ENCODE peak calls at places on chromosomes 2 and 18, in four cellular contexts. Z, D, S and M are unnamed samples.

GRCh38 chr2:238389985-238390682 is 36.6 kb upstream of the ASB1 start:
- DNase-seq in Z (peak; percentile 60), D (no peak), S (no peak), M (no peak)

GRCh38 chr2:173210270-173211196 is 134.9 kb downstream of the MAP3K20 start:
- DNase-seq in Z (peak; percentile 87), D (no peak), S (peak; percentile 97), M (peak; percentile 68)

GRCh38 chr18:25399554-25399953 is 47.6 kb upstream of the ZNF521 start:
- DNase-seq in Z (no peak), D (no peak), S (no peak), M (no peak)

GRCh38 chr18:58313491-58314032 is 269.5 kb downstream of the NEDD4L start:
- DNase-seq in Z (no peak), D (peak; percentile 61), S (no peak), M (peak; percentile 71)

GRCh38 chr2:75637568-75637967 is 9.0 kb upstream of the MRPL19 start:
- DNase-seq in Z (no peak), D (no peak), S (no peak), M (no peak)

GRCh38 chr2:200575957-200576356 is 9.9 kb upstream of the AOX1 start:
- DNase-seq in Z (peak; percentile 23), D (no peak), S (peak; percentile 34), M (no peak)

GRCh38 chr2:182259629-182260150 is 167.1 kb downstream of the PDE1A start:
- DNase-seq in Z (peak; percentile 80), D (no peak), S (peak; percentile 65), M (no peak)

GRCh38 chr18:77086656-77087390 is 45.8 kb downstream of the MBP start:
- DNase-seq in Z (peak; percentile 65), D (no peak), S (no peak), M (peak; percentile 47)

GRCh38 chr2:8502316-8502715 is 179.5 kb upstream of the ID2 start:
- DNase-seq in Z (no peak), D (peak; percentile 44), S (no peak), M (no peak)

GRCh38 chr2:9793918-9794717 is 49.2 kb upstream of the TAF1B start:
- DNase-seq in Z (no peak), D (peak; percentile 44), S (no peak), M (no peak)

GRCh38 chr2:202933139-202933510 is 21.1 kb downstream of the CARF start:
- DNase-seq in Z (no peak), D (no peak), S (no peak), M (no peak)

DNA sequence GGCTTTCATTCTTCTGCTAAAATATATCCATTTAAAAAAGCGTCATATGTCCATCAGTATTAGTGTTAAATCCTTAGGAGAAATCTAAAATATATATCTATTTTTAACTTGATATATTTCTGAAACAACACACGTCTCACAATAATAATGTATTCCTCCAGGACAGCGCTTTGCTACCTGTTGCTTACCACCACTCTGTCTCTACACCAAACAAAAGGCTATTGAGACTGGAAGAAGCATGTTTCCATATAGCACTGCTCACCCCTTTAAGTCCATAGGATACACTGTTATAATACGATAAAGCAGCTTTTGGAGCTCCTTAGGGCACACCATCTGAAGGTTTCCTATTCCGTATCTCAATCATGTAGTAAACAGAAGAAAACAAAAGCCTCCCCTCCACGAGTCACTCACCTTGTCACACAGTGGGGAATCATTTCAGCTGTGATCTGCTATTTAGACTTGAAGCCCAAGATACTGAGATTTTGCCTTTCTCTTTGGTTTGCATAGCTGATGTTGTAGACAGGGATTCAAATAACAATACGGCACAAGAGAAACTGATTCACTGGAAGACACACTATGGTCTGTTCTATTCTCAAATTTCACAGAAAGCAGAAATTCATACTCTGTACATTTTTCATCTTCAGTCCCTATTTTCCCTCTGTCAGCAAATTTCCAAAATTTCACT is 187.3 kb downstream of the TCF4 start:
- DNase-seq in Z (peak; percentile 65), D (no peak), S (peak; percentile 40), M (no peak)
- H3K4me3 ChIP-seq in Z (peak overlapping the region; percentile 98), D (peak overlapping the region; percentile 51), S (no peak overlapping the region), M (no peak overlapping the region)

GRCh38 chr2:234985608-234986115 is 33.8 kb downstream of the SH3BP4 start:
- DNase-seq in Z (no peak), D (no peak), S (no peak), M (peak; percentile 95)
- H3K4me1 ChIP-seq in Z (peaks cover 79% of the 10 kb centered on the region), D (peaks cover 11% of the 10 kb centered on the region), S (peaks cover 30% of the 10 kb centered on the region), M (peaks cover 5% of the 10 kb centered on the region)

GRCh38 chr2:1866402-1867091 is 122.2 kb upstream of the PXDN start:
- DNase-seq in Z (no peak), D (no peak), S (no peak), M (no peak)

GRCh38 chr2:1864301-1864980 is 120.1 kb upstream of the PXDN start:
- DNase-seq in Z (no peak), D (no peak), S (no peak), M (no peak)

GRCh38 chr2:1864981-1865421 is 120.7 kb upstream of the PXDN start:
- DNase-seq in Z (no peak), D (no peak), S (no peak), M (no peak)

GRCh38 chr2:1867141-1867540 is 122.8 kb upstream of the PXDN start:
- DNase-seq in Z (no peak), D (no peak), S (no peak), M (no peak)

DNA sequence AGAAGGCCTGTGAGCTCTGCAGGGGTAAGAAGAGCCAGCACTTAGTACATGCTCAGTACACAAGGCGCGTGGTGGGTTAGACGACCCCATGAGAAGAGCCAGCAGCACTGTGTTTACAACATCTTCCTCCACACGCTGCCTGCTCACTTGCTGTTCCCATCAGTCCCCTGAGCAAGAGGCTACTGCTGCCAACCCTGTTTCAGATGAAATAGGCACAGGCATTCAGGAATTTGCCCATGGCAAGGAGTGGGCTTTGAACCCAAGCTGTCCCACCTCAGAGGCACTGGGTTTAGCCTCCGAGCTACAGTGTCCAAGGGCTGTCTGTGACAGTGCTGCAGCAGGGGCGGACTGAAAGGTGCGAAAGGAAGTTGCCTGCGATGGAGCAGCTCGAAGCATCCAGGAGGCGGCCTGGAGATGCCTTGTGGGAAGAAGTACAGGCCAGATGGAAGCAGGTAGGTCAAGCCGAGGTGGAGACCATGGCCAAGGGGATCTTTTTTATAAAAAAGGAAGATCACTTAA is 121.5 kb upstream of the PXDN start:
- DNase-seq in Z (no peak), D (no peak), S (no peak), M (no peak)
- H3K27me3 ChIP-seq in Z (no peaks in the 10 kb centered on the region), D (no peaks in the 10 kb centered on the region), S (peaks cover 14% of the 10 kb centered on the region), M (peaks cover 4% of the 10 kb centered on the region)

GRCh38 chr2:100254646-100255210 is 67.6 kb downstream of the LONRF2 start:
- DNase-seq in Z (no peak), D (no peak), S (no peak), M (no peak)

GRCh38 chr2:100257939-100258338 is 64.4 kb downstream of the LONRF2 start:
- DNase-seq in Z (no peak), D (no peak), S (no peak), M (no peak)

GRCh38 chr2:100253786-100254185 is 68.5 kb downstream of the LONRF2 start:
- DNase-seq in Z (no peak), D (no peak), S (no peak), M (no peak)

GRCh38 chr2:100259106-100259505 is 63.2 kb downstream of the LONRF2 start:
- DNase-seq in Z (no peak), D (no peak), S (no peak), M (no peak)

GRCh38 chr2:100256416-100256815 is 65.9 kb downstream of the LONRF2 start:
- DNase-seq in Z (no peak), D (no peak), S (no peak), M (no peak)
- H3K4me3 ChIP-seq in Z (no peak overlapping the region), D (no peak overlapping the region), S (no peak overlapping the region), M (no peak overlapping the region)

GRCh38 chr2:96541753-96542152 is 5.2 kb downstream of the ARID5A start:
- DNase-seq in Z (no peak), D (no peak), S (no peak), M (no peak)
- H3K4me1 ChIP-seq in Z (peaks cover 22% of the 10 kb centered on the region), D (peaks cover 5% of the 10 kb centered on the region), S (peaks cover 10% of the 10 kb centered on the region), M (peaks cover 3% of the 10 kb centered on the region)